ENCODE peak calls at places on chromosomes 4 and X, in five cellular contexts. One of them, this sample, is unnamed.
A peak's percentile ranks its signal among the peaks of the same experiment; 100 is the strongest.

GRCh38 chr4:6621556-6621927 is 18.9 kb upstream of the MRFAP1 start:
- DNase-seq in choroid plexus epithelial cell: no peak
- DNase-seq in coronary artery: no peak
- DNase-seq in OCI-LY7: no peak
- DNase-seq in testis: no peak
- DNase-seq in this sample: no peak

GRCh38 chr4:69760455-69760854 is at the start of gene SULT1B1:
- DNase-seq in choroid plexus epithelial cell: peak; percentile 90
- DNase-seq in coronary artery: no peak
- DNase-seq in OCI-LY7: no peak
- DNase-seq in testis: no peak
- DNase-seq in this sample: no peak

GRCh38 chr4:1329408-1330371 is 17.3 kb upstream of the UVSSA start:
- DNase-seq in choroid plexus epithelial cell: peak; percentile 13
- DNase-seq in coronary artery: no peak
- DNase-seq in OCI-LY7: no peak
- DNase-seq in testis: no peak
- DNase-seq in this sample: no peak

GRCh38 chr4:109730294-109731051 is 603 bp upstream of the PLA2G12A start:
- DNase-seq in choroid plexus epithelial cell: peak; percentile 59
- DNase-seq in coronary artery: peak; percentile 82
- DNase-seq in OCI-LY7: no peak
- DNase-seq in testis: peak; percentile 58
- DNase-seq in this sample: peak; percentile 14

GRCh38 chrX:40908857-40909475 is 173.6 kb upstream of the MED14 start:
- DNase-seq in choroid plexus epithelial cell: peak; percentile 77
- DNase-seq in coronary artery: no peak
- DNase-seq in OCI-LY7: no peak
- DNase-seq in testis: no peak
- DNase-seq in this sample: no peak

GRCh38 chr4:41443340-41444079 is 94.4 kb upstream of the LIMCH1 start:
- DNase-seq in choroid plexus epithelial cell: no peak
- DNase-seq in coronary artery: no peak
- DNase-seq in OCI-LY7: no peak
- DNase-seq in testis: no peak
- DNase-seq in this sample: no peak

GRCh38 chrX:39907964-39908616 is 189.7 kb downstream of the BCOR start:
- DNase-seq in choroid plexus epithelial cell: peak; percentile 82
- DNase-seq in coronary artery: peak; percentile 87
- DNase-seq in OCI-LY7: no peak
- DNase-seq in testis: no peak
- DNase-seq in this sample: no peak

GRCh38 chrX:147693511-147693910 is 218.2 kb upstream of the FMR1 start:
- DNase-seq in choroid plexus epithelial cell: no peak
- DNase-seq in coronary artery: no peak
- DNase-seq in OCI-LY7: no peak
- DNase-seq in testis: no peak
- DNase-seq in this sample: no peak

GRCh38 chr4:41590591-41590990 is 52.6 kb downstream of the LIMCH1 start:
- DNase-seq in choroid plexus epithelial cell: no peak
- DNase-seq in coronary artery: no peak
- DNase-seq in OCI-LY7: no peak
- DNase-seq in testis: no peak
- DNase-seq in this sample: no peak

GRCh38 chrX:72308566-72309296 is 3.0 kb upstream of the CITED1 start:
- DNase-seq in choroid plexus epithelial cell: peak; percentile 73
- DNase-seq in coronary artery: no peak
- DNase-seq in OCI-LY7: no peak
- DNase-seq in testis: peak; percentile 83
- DNase-seq in this sample: no peak

GRCh38 chr4:176380352-176381157 is 60.8 kb downstream of the SPCS3 start:
- DNase-seq in choroid plexus epithelial cell: no peak
- DNase-seq in coronary artery: no peak
- DNase-seq in OCI-LY7: no peak
- DNase-seq in testis: no peak
- DNase-seq in this sample: no peak

GRCh38 chrX:31279359-31279758 is 207.5 kb upstream of the FTHL17 start:
- DNase-seq in choroid plexus epithelial cell: peak; percentile 57
- DNase-seq in coronary artery: no peak
- DNase-seq in OCI-LY7: no peak
- DNase-seq in testis: no peak
- DNase-seq in this sample: no peak

GRCh38 chr4:81257021-81257420 is 42.0 kb upstream of the PRKG2 start:
- DNase-seq in choroid plexus epithelial cell: peak; percentile 81
- DNase-seq in coronary artery: no peak
- DNase-seq in OCI-LY7: no peak
- DNase-seq in testis: no peak
- DNase-seq in this sample: no peak

GRCh38 chrX:65769564-65770292 is 102.3 kb downstream of the MSN start:
- DNase-seq in choroid plexus epithelial cell: no peak
- DNase-seq in coronary artery: no peak
- DNase-seq in OCI-LY7: no peak
- DNase-seq in testis: no peak
- DNase-seq in this sample: no peak

GRCh38 chrX:132613801-132614200 is 125.0 kb upstream of the MBNL3 start:
- DNase-seq in choroid plexus epithelial cell: no peak
- DNase-seq in coronary artery: no peak
- DNase-seq in OCI-LY7: no peak
- DNase-seq in testis: no peak
- DNase-seq in this sample: no peak
- TF ChIP-seq CTCF in choroid plexus epithelial cell: no peak
- TF ChIP-seq CTCF in coronary artery: no peak
- TF ChIP-seq CTCF in OCI-LY7: no peak
- TF ChIP-seq CTCF in testis: no peak
- TF ChIP-seq CTCF in this sample: no peak

GRCh38 chrX:63434665-63435064 is 83.5 kb upstream of the SPIN4 start:
- DNase-seq in choroid plexus epithelial cell: no peak
- DNase-seq in coronary artery: no peak
- DNase-seq in OCI-LY7: no peak
- DNase-seq in testis: no peak
- DNase-seq in this sample: no peak
- TF ChIP-seq CTCF in choroid plexus epithelial cell: no peak
- TF ChIP-seq CTCF in coronary artery: no peak
- TF ChIP-seq CTCF in OCI-LY7: no peak
- TF ChIP-seq CTCF in testis: no peak
- TF ChIP-seq CTCF in this sample: no peak

DNA sequence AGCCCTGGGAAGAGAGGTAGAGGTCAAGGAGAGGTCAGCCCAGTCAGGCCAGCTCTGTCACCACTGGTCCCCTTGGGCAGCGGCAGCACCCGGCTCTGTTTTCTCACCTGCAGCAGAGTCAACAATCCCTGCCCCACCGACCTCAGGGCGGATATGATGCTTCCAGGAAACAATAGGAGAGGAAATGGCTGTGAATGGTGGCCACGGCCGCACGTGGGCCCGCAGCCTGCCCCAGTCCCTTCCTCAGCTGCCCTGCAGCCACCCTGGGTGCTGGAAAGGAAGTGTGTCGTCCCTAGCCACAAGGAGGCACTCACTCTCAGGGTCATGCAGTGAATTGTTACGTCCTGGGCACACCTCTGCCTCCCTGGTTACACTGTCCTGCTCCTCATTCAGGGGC is 92.5 kb upstream of the ENPP6 start:
- DNase-seq in choroid plexus epithelial cell: no peak
- DNase-seq in coronary artery: no peak
- DNase-seq in OCI-LY7: peak; percentile 73
- DNase-seq in testis: peak; percentile 30
- DNase-seq in this sample: no peak
- TF ChIP-seq CTCF in choroid plexus epithelial cell: peak; percentile 31
- TF ChIP-seq CTCF in coronary artery: no peak
- TF ChIP-seq CTCF in OCI-LY7: peak; percentile 76
- TF ChIP-seq CTCF in testis: no peak
- TF ChIP-seq CTCF in this sample: no peak

DNA sequence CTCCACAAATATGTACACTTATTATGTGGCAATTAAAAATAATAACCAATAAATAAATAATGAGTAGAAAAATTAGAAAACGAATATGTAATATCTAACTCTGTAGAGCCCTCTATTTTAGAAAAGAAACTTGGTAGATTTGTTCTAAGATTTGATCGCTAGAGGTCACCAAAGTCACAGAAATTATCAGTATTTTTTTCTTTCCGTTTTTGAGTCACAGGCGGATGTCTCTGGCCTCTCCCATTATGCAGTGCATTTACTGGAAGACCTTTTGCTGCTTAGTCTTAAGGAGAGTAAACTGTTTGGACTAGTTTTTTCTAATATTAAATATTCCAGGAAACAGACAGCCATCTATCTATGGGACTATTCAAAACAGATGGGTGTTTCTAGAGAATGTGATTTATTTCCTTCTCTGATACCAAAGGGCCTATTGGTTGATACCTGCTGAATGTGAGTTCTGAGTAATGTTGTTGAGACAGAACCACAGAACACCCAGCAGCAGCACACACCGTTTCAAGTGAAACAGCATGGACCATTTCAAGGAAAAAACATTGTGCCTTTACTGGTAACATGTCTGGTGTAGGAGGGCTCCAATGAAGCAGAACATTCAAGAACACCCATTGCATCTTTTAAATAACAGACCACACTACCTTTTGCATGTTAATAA is 34.0 kb upstream of the GYPA start:
- DNase-seq in choroid plexus epithelial cell: peak; percentile 84
- DNase-seq in coronary artery: no peak
- DNase-seq in OCI-LY7: peak; percentile 54
- DNase-seq in testis: no peak
- DNase-seq in this sample: no peak
- TF ChIP-seq CTCF in choroid plexus epithelial cell: peak; percentile 45
- TF ChIP-seq CTCF in coronary artery: no peak
- TF ChIP-seq CTCF in OCI-LY7: peak; percentile 81
- TF ChIP-seq CTCF in testis: no peak
- TF ChIP-seq CTCF in this sample: peak; percentile 62

GRCh38 chr4:118032691-118033090 is 1.6 kb upstream of the NDST3 start:
- DNase-seq in choroid plexus epithelial cell: peak; percentile 4
- DNase-seq in coronary artery: no peak
- DNase-seq in OCI-LY7: no peak
- DNase-seq in testis: no peak
- DNase-seq in this sample: no peak

GRCh38 chr4:118033148-118034060 is 882 bp upstream of the NDST3 start:
- DNase-seq in choroid plexus epithelial cell: peak; percentile 39
- DNase-seq in coronary artery: no peak
- DNase-seq in OCI-LY7: no peak
- DNase-seq in testis: peak; percentile 74
- DNase-seq in this sample: no peak

GRCh38 chr4:118036336-118036735 is 2.0 kb downstream of the NDST3 start:
- DNase-seq in choroid plexus epithelial cell: no peak
- DNase-seq in coronary artery: no peak
- DNase-seq in OCI-LY7: no peak
- DNase-seq in testis: no peak
- DNase-seq in this sample: no peak

GRCh38 chr4:118034061-118034785 is at the start of gene NDST3:
- DNase-seq in choroid plexus epithelial cell: peak; percentile 52
- DNase-seq in coronary artery: no peak
- DNase-seq in OCI-LY7: no peak
- DNase-seq in testis: peak; percentile 89
- DNase-seq in this sample: no peak

DNA sequence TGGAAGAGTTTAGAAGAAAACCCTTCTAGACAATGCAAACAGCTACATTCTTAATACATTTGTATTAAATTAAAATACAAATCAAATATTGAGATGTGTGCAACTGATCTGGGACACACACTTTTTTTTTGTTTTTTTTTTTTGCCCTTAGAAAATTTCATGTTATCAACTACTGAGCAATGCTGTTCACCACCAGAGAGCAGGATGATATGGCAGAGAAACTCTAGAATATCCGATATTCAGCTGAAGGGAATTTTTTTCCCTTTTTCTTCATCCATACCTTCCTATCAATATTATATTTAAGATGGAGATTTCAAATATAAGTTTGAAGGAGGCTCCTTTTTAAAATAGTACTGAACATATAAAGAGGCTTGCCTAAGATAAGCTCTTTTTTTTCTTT is 1.0 kb downstream of the NDST3 start:
- DNase-seq in choroid plexus epithelial cell: no peak
- DNase-seq in coronary artery: no peak
- DNase-seq in OCI-LY7: no peak
- DNase-seq in testis: no peak
- DNase-seq in this sample: no peak
- TF ChIP-seq CTCF in choroid plexus epithelial cell: no peak
- TF ChIP-seq CTCF in coronary artery: no peak
- TF ChIP-seq CTCF in OCI-LY7: no peak
- TF ChIP-seq CTCF in testis: no peak
- TF ChIP-seq CTCF in this sample: no peak

GRCh38 chr4:156113138-156113537 is 159.5 kb upstream of the CTSO start:
- DNase-seq in choroid plexus epithelial cell: no peak
- DNase-seq in coronary artery: no peak
- DNase-seq in OCI-LY7: no peak
- DNase-seq in testis: no peak
- DNase-seq in this sample: no peak
- TF ChIP-seq CTCF in choroid plexus epithelial cell: peak; percentile 27
- TF ChIP-seq CTCF in coronary artery: no peak
- TF ChIP-seq CTCF in OCI-LY7: peak; percentile 48
- TF ChIP-seq CTCF in testis: no peak
- TF ChIP-seq CTCF in this sample: no peak

GRCh38 chrX:153782324-153782723 is 1.5 kb downstream of the SRPK3 start:
- DNase-seq in choroid plexus epithelial cell: no peak
- DNase-seq in coronary artery: no peak
- DNase-seq in OCI-LY7: no peak
- DNase-seq in testis: no peak
- DNase-seq in this sample: no peak
- TF ChIP-seq CTCF in choroid plexus epithelial cell: peak; percentile 14
- TF ChIP-seq CTCF in coronary artery: no peak
- TF ChIP-seq CTCF in OCI-LY7: peak; percentile 18
- TF ChIP-seq CTCF in testis: no peak
- TF ChIP-seq CTCF in this sample: no peak

GRCh38 chrX:3159995-3160715 is 118.9 kb downstream of the ARSF start:
- DNase-seq in choroid plexus epithelial cell: no peak
- DNase-seq in coronary artery: no peak
- DNase-seq in OCI-LY7: no peak
- DNase-seq in testis: no peak
- DNase-seq in this sample: no peak
- TF ChIP-seq CTCF in choroid plexus epithelial cell: no peak
- TF ChIP-seq CTCF in coronary artery: no peak
- TF ChIP-seq CTCF in OCI-LY7: no peak
- TF ChIP-seq CTCF in testis: no peak
- TF ChIP-seq CTCF in this sample: no peak

This sample was measured in esophagus squamous epithelium.